ENCODE peak calls at places on chromosomes 6 and 20, in ten cellular contexts. One of them, this sample, is unnamed.

GRCh38 chr6:89842228-89842627 is 12.5 kb downstream of the CASP8AP2 start:
- DNase-seq in neuronal stem cell: no peak
- DNase-seq in IMR-90: peak; percentile 42
- DNase-seq in heart left ventricle: no peak
- DNase-seq in left ventricle myocardium superior: no peak
- DNase-seq in effector CD4-positive, alpha-beta T cell: no peak
- DNase-seq in fibroblast of villous mesenchyme: no peak
- DNase-seq in activated CD4-positive, alpha-beta T cell treated with anti-CD3 and anti-CD28 coated beads, Interleukin-2, amount 50 U/mL, for 4 hours: no peak
- DNase-seq in stimulated activated naive B cell treated with anti-CD40 and anti-IgM and Interleukin-4, amounts not matched to agents 10 μg/mL and 1 μg/mL and 100 μg/mL, for 72 hours: no peak
- DNase-seq in effector memory CD8-positive, alpha-beta T cell: no peak
- DNase-seq in this sample: no peak

GRCh38 chr6:14381225-14381887 is 263.8 kb downstream of the CD83 start:
- DNase-seq in fibroblast of villous mesenchyme: no peak
- DNase-seq in effector memory CD8-positive, alpha-beta T cell: no peak
- DNase-seq in activated CD4-positive, alpha-beta T cell treated with anti-CD3 and anti-CD28 coated beads, Interleukin-2, amount 50 U/mL, for 4 hours: no peak
- DNase-seq in neuronal stem cell: peak; percentile 65
- DNase-seq in stimulated activated naive B cell treated with anti-CD40 and anti-IgM and Interleukin-4, amounts not matched to agents 10 μg/mL and 1 μg/mL and 100 μg/mL, for 72 hours: no peak
- DNase-seq in effector CD4-positive, alpha-beta T cell: no peak
- DNase-seq in heart left ventricle: no peak
- DNase-seq in IMR-90: no peak
- DNase-seq in left ventricle myocardium superior: no peak
- DNase-seq in this sample: no peak

GRCh38 chr20:47360207-47360488 is 3.6 kb upstream of the ZMYND8 start:
- DNase-seq in fibroblast of villous mesenchyme: peak; percentile 90
- DNase-seq in neuronal stem cell: no peak
- DNase-seq in activated CD4-positive, alpha-beta T cell treated with anti-CD3 and anti-CD28 coated beads, Interleukin-2, amount 50 U/mL, for 4 hours: no peak
- DNase-seq in IMR-90: peak; percentile 64
- DNase-seq in effector CD4-positive, alpha-beta T cell: no peak
- DNase-seq in heart left ventricle: no peak
- DNase-seq in effector memory CD8-positive, alpha-beta T cell: no peak
- DNase-seq in left ventricle myocardium superior: no peak
- DNase-seq in stimulated activated naive B cell treated with anti-CD40 and anti-IgM and Interleukin-4, amounts not matched to agents 10 μg/mL and 1 μg/mL and 100 μg/mL, for 72 hours: no peak
- DNase-seq in this sample: no peak

GRCh38 chr6:113414511-113414910 is 442.6 kb upstream of the MARCKS start:
- DNase-seq in left ventricle myocardium superior: peak; percentile 36
- DNase-seq in effector CD4-positive, alpha-beta T cell: no peak
- DNase-seq in neuronal stem cell: no peak
- DNase-seq in IMR-90: peak; percentile 81
- DNase-seq in effector memory CD8-positive, alpha-beta T cell: no peak
- DNase-seq in heart left ventricle: peak; percentile 29
- DNase-seq in fibroblast of villous mesenchyme: peak; percentile 68
- DNase-seq in activated CD4-positive, alpha-beta T cell treated with anti-CD3 and anti-CD28 coated beads, Interleukin-2, amount 50 U/mL, for 4 hours: no peak
- DNase-seq in stimulated activated naive B cell treated with anti-CD40 and anti-IgM and Interleukin-4, amounts not matched to agents 10 μg/mL and 1 μg/mL and 100 μg/mL, for 72 hours: no peak
- DNase-seq in this sample: no peak

GRCh38 chr6:165245287-165245686 is 64.1 kb downstream of the C6orf118 start:
- DNase-seq in heart left ventricle: no peak
- DNase-seq in effector memory CD8-positive, alpha-beta T cell: no peak
- DNase-seq in effector CD4-positive, alpha-beta T cell: no peak
- DNase-seq in activated CD4-positive, alpha-beta T cell treated with anti-CD3 and anti-CD28 coated beads, Interleukin-2, amount 50 U/mL, for 4 hours: no peak
- DNase-seq in IMR-90: peak; percentile 2
- DNase-seq in left ventricle myocardium superior: no peak
- DNase-seq in stimulated activated naive B cell treated with anti-CD40 and anti-IgM and Interleukin-4, amounts not matched to agents 10 μg/mL and 1 μg/mL and 100 μg/mL, for 72 hours: no peak
- DNase-seq in neuronal stem cell: no peak
- DNase-seq in fibroblast of villous mesenchyme: peak; percentile 9
- DNase-seq in this sample: no peak

GRCh38 chr6:30000156-30000791 is 57.9 kb downstream of the HLA-A start:
- DNase-seq in effector memory CD8-positive, alpha-beta T cell: no peak
- DNase-seq in activated CD4-positive, alpha-beta T cell treated with anti-CD3 and anti-CD28 coated beads, Interleukin-2, amount 50 U/mL, for 4 hours: no peak
- DNase-seq in effector CD4-positive, alpha-beta T cell: no peak
- DNase-seq in neuronal stem cell: no peak
- DNase-seq in heart left ventricle: no peak
- DNase-seq in stimulated activated naive B cell treated with anti-CD40 and anti-IgM and Interleukin-4, amounts not matched to agents 10 μg/mL and 1 μg/mL and 100 μg/mL, for 72 hours: no peak
- DNase-seq in left ventricle myocardium superior: no peak
- DNase-seq in IMR-90: no peak
- DNase-seq in fibroblast of villous mesenchyme: no peak
- DNase-seq in this sample: no peak

GRCh38 chr6:135505222-135505621 is 7.7 kb upstream of the AHI1 start:
- DNase-seq in stimulated activated naive B cell treated with anti-CD40 and anti-IgM and Interleukin-4, amounts not matched to agents 10 μg/mL and 1 μg/mL and 100 μg/mL, for 72 hours: no peak
- DNase-seq in heart left ventricle: no peak
- DNase-seq in neuronal stem cell: no peak
- DNase-seq in effector memory CD8-positive, alpha-beta T cell: no peak
- DNase-seq in IMR-90: no peak
- DNase-seq in activated CD4-positive, alpha-beta T cell treated with anti-CD3 and anti-CD28 coated beads, Interleukin-2, amount 50 U/mL, for 4 hours: no peak
- DNase-seq in effector CD4-positive, alpha-beta T cell: no peak
- DNase-seq in fibroblast of villous mesenchyme: no peak
- DNase-seq in left ventricle myocardium superior: no peak
- DNase-seq in this sample: no peak

GRCh38 chr6:73969982-73970960 is 274.3 kb downstream of the CD109 start:
- DNase-seq in IMR-90: peak; percentile 67
- DNase-seq in fibroblast of villous mesenchyme: peak; percentile 64
- DNase-seq in left ventricle myocardium superior: no peak
- DNase-seq in neuronal stem cell: peak; percentile 67
- DNase-seq in effector CD4-positive, alpha-beta T cell: no peak
- DNase-seq in effector memory CD8-positive, alpha-beta T cell: no peak
- DNase-seq in heart left ventricle: no peak
- DNase-seq in activated CD4-positive, alpha-beta T cell treated with anti-CD3 and anti-CD28 coated beads, Interleukin-2, amount 50 U/mL, for 4 hours: no peak
- DNase-seq in stimulated activated naive B cell treated with anti-CD40 and anti-IgM and Interleukin-4, amounts not matched to agents 10 μg/mL and 1 μg/mL and 100 μg/mL, for 72 hours: no peak
- DNase-seq in this sample: no peak

GRCh38 chr6:30060634-30060981 is 457 bp upstream of the POLR1H start:
- DNase-seq in left ventricle myocardium superior: peak; percentile 43
- DNase-seq in activated CD4-positive, alpha-beta T cell treated with anti-CD3 and anti-CD28 coated beads, Interleukin-2, amount 50 U/mL, for 4 hours: no peak
- DNase-seq in fibroblast of villous mesenchyme: peak; percentile 51
- DNase-seq in effector CD4-positive, alpha-beta T cell: no peak
- DNase-seq in heart left ventricle: peak; percentile 26
- DNase-seq in stimulated activated naive B cell treated with anti-CD40 and anti-IgM and Interleukin-4, amounts not matched to agents 10 μg/mL and 1 μg/mL and 100 μg/mL, for 72 hours: peak; percentile 50
- DNase-seq in effector memory CD8-positive, alpha-beta T cell: no peak
- DNase-seq in neuronal stem cell: no peak
- DNase-seq in IMR-90: peak; percentile 36
- DNase-seq in this sample: peak; percentile 11

This sample was measured in activated gamma-delta T cell treated with Interleukin-2 at 50 U/mL for 16 hours.